ENCODE peak calls at places on chromosomes 2 and 18, in nine cellular contexts. P is fibroblast of pulmonary artery; K is brain microvascular endothelial cell; E is AG04450; D is CD8-positive, alpha-beta T cell; Q is AG04449; Y is Caco-2; U is foreskin fibroblast; A is choroid plexus epithelial cell. O is an unnamed sample.

GRCh38 chr2:209238765-209239584 is 184.9 kb upstream of the MAP2 start:
- DNase-seq in P (no peak), K (no peak), E (no peak), D (no peak), Q (no peak), Y (no peak), U (no peak), A (no peak), O (no peak)

GRCh38 chr2:237677951-237678481 is 50.6 kb downstream of the LRRFIP1 start:
- DNase-seq in P (peak), K (peak), E (peak), D (no peak), Q (no peak), Y (no peak), U (peak), A (peak), O (no peak)

GRCh38 chr2:149826471-149827125 is 239.0 kb upstream of the MMADHC start:
- DNase-seq in P (peak), K (no peak), E (no peak), D (no peak), Q (no peak), Y (no peak), U (peak), A (peak), O (no peak)

GRCh38 chr2:205883965-205884364 is 201.7 kb downstream of the NRP2 start:
- DNase-seq in P (no peak), K (no peak), E (no peak), D (no peak), Q (no peak), Y (no peak), U (no peak), A (no peak), O (no peak)

GRCh38 chr2:127763776-127764175 is 47.2 kb downstream of the WDR33 start:
- DNase-seq in P (peak), K (no peak), E (peak), D (no peak), Q (peak), Y (no peak), U (peak), A (peak), O (no peak)

GRCh38 chr2:101330253-101330921 is 21.9 kb upstream of the RNF149 start:
- DNase-seq in P (peak), K (no peak), E (no peak), D (peak), Q (no peak), Y (peak), U (no peak), A (no peak), O (peak)

GRCh38 chr2:16773080-16773713 is 107.6 kb upstream of the CYRIA start:
- DNase-seq in P (peak), K (peak), E (peak), D (no peak), Q (no peak), Y (peak), U (peak), A (peak), O (peak)

GRCh38 chr2:83071914-83072313 is 1387.2 kb downstream of the SUCLG1 start:
- DNase-seq in P (no peak), K (no peak), E (no peak), D (no peak), Q (no peak), Y (peak), U (no peak), A (no peak), O (no peak)

GRCh38 chr2:158191076-158191566 is 89.4 kb downstream of the UPP2 start:
- DNase-seq in P (no peak), K (peak), E (no peak), D (no peak), Q (no peak), Y (no peak), U (no peak), A (peak), O (no peak)

GRCh38 chr18:41165625-41166024 is 789.4 kb upstream of the PIK3C3 start:
- DNase-seq in P (peak), K (peak), E (no peak), D (no peak), Q (no peak), Y (no peak), U (no peak), A (peak), O (no peak)

GRCh38 chr2:220533485-220533884 is 906.1 kb downstream of the SLC4A3 start:
- DNase-seq in P (peak), K (peak), E (no peak), D (no peak), Q (no peak), Y (peak), U (peak), A (peak), O (no peak)

GRCh38 chr18:4125939-4126250 is 329.2 kb downstream of the DLGAP1 start:
- DNase-seq in P (no peak), K (no peak), E (no peak), D (no peak), Q (no peak), Y (no peak), U (no peak), A (no peak), O (no peak)

GRCh38 chr2:178993788-178994187 is 56.1 kb downstream of the CCDC141 start:
- DNase-seq in P (no peak), K (no peak), E (no peak), D (no peak), Q (no peak), Y (no peak), U (no peak), A (no peak), O (no peak)

GRCh38 chr2:174711206-174711605 is 53.1 kb downstream of the CHRNA1 start:
- DNase-seq in P (peak), K (peak), E (peak), D (no peak), Q (no peak), Y (no peak), U (no peak), A (no peak), O (no peak)

GRCh38 chr2:158291544-158292175 is 164.9 kb downstream of the CCDC148 start:
- DNase-seq in P (no peak), K (no peak), E (no peak), D (no peak), Q (no peak), Y (no peak), U (no peak), A (no peak), O (no peak)

GRCh38 chr2:46087492-46087891 is 209.7 kb upstream of the EPAS1 start:
- DNase-seq in P (no peak), K (no peak), E (no peak), D (no peak), Q (no peak), Y (no peak), U (no peak), A (peak), O (no peak)

GRCh38 chr18:79603321-79604204 is 76.0 kb upstream of the CTDP1 start:
- DNase-seq in P (no peak), K (no peak), E (no peak), D (no peak), Q (no peak), Y (no peak), U (no peak), A (no peak), O (no peak)

GRCh38 chr2:133012847-133013734 is 343.1 kb upstream of the LYPD1 start:
- DNase-seq in P (no peak), K (no peak), E (no peak), D (no peak), Q (no peak), Y (no peak), U (no peak), A (no peak), O (no peak)

GRCh38 chr2:197445746-197446145 is 7.6 kb upstream of the COQ10B start:
- DNase-seq in P (no peak), K (no peak), E (no peak), D (no peak), Q (no peak), Y (no peak), U (peak), A (no peak), O (no peak)

GRCh38 chr2:240775911-240776310 is 44.1 kb downstream of the KIF1A start:
- DNase-seq in P (peak), K (no peak), E (no peak), D (no peak), Q (no peak), Y (no peak), U (no peak), A (no peak), O (peak)

GRCh38 chr2:179186126-179186525 is 78.5 kb downstream of the SESTD1 start:
- DNase-seq in P (peak), K (peak), E (peak), D (no peak), Q (no peak), Y (no peak), U (no peak), A (peak), O (no peak)

GRCh38 chr2:235543126-235543750 is 49.4 kb downstream of the AGAP1 start:
- DNase-seq in P (no peak), K (no peak), E (no peak), D (no peak), Q (no peak), Y (no peak), U (no peak), A (no peak), O (no peak)

GRCh38 chr2:46225730-46226129 is 71.5 kb upstream of the EPAS1 start:
- DNase-seq in P (peak), K (no peak), E (no peak), D (no peak), Q (no peak), Y (no peak), U (no peak), A (no peak), O (no peak)

GRCh38 chr18:56327171-56327885 is 311.1 kb downstream of the TXNL1 start:
- DNase-seq in P (peak), K (no peak), E (peak), D (no peak), Q (no peak), Y (no peak), U (peak), A (no peak), O (no peak)

GRCh38 chr18:23779696-23780303 is 90.5 kb downstream of the LAMA3 start:
- DNase-seq in P (peak), K (peak), E (no peak), D (no peak), Q (peak), Y (peak), U (peak), A (peak), O (no peak)

GRCh38 chr18:46148810-46149209 is 44.6 kb downstream of the HAUS1 start:
- DNase-seq in P (peak), K (peak), E (no peak), D (peak), Q (no peak), Y (peak), U (peak), A (peak), O (no peak)

GRCh38 chr2:46982356-46983064 is 66.9 kb upstream of the MCFD2 start:
- DNase-seq in P (no peak), K (no peak), E (no peak), D (no peak), Q (no peak), Y (no peak), U (no peak), A (no peak), O (peak)

DNA sequence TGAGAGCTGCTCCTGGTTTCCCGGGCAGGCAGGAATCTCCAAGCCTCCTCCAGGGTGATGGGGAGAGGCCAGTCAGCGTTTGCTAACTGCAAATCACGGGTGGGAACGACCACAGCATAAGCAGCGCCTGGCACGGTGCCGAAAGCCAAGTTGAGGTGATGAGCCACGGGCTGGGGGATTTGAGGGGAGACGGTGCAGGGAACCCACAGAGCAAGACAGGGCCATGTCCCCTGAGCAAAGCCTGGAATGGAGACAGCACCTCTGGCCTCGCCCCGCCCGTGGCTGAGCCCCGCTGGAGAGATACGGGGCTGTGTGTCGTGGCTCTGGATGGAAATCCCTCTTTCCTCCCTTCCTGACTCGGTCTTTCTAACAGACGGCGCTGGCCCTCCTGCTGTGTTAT is 31.5 kb upstream of the TMEM18 start:
- DNase-seq in P (no peak), K (no peak), E (no peak), D (no peak), Q (no peak), Y (no peak), U (no peak), A (no peak), O (no peak)
- H3K4me3 ChIP-seq in P (no peak), K (no peak), E (no peak), D (no peak), Q (no peak), Y (no peak), U (no peak), A (no peak), O (no peak)

GRCh38 chr2:64792310-64792709 is 138.6 kb upstream of the SERTAD2 start:
- DNase-seq in P (no peak), K (no peak), E (no peak), D (no peak), Q (no peak), Y (no peak), U (no peak), A (peak), O (no peak)

GRCh38 chr2:64793701-64794100 is 140.0 kb upstream of the SERTAD2 start:
- DNase-seq in P (no peak), K (peak), E (no peak), D (no peak), Q (no peak), Y (no peak), U (no peak), A (peak), O (no peak)

GRCh38 chr2:64794426-64794995 is 140.8 kb upstream of the SERTAD2 start:
- DNase-seq in P (no peak), K (no peak), E (no peak), D (no peak), Q (no peak), Y (no peak), U (no peak), A (no peak), O (no peak)

GRCh38 chr2:64795024-64795592 is 141.4 kb upstream of the SERTAD2 start:
- DNase-seq in P (no peak), K (no peak), E (no peak), D (no peak), Q (no peak), Y (no peak), U (no peak), A (no peak), O (no peak)

GRCh38 chr2:64792995-64793639 is 139.4 kb upstream of the SERTAD2 start:
- DNase-seq in P (peak), K (peak), E (no peak), D (no peak), Q (no peak), Y (no peak), U (no peak), A (peak), O (no peak)
- H3K4me3 ChIP-seq in P (no peak), K (no peak), E (no peak), D (no peak), Q (no peak), Y (no peak), U (no peak), A (no peak), O (no peak)

GRCh38 chr2:231701456-231702373 is 6.6 kb upstream of the PTMA start:
- DNase-seq in P (peak), K (no peak), E (no peak), D (no peak), Q (no peak), Y (no peak), U (no peak), A (peak), O (peak)
- H3K4me3 ChIP-seq in P (no peak), K (no peak), E (no peak), D (no peak), Q (no peak), Y (no peak), U (no peak), A (no peak), O (no peak)

GRCh38 chr2:239149501-239149900 is 251.3 kb downstream of the HDAC4 start:
- DNase-seq in P (no peak), K (no peak), E (no peak), D (no peak), Q (no peak), Y (no peak), U (no peak), A (no peak), O (no peak)
- H3K4me3 ChIP-seq in P (no peak), K (no peak), E (no peak), D (no peak), Q (no peak), Y (no peak), U (no peak), A (no peak), O (no peak)

O was measured in right cardiac atrium.